ENCODE peak calls at places on chromosomes 1 and 21, in six cellular contexts. G is kidney epithelial cell, L is fibroblast of the aortic adventitia, D is heart left ventricle, M is heart right ventricle, P is breast epithelium. E is an unnamed sample.

GRCh38 chr1:181778630-181779285 is 282.8 kb downstream of the ZNF648 start:
- DNase-seq in G (no peak), L (no peak), M (no peak), D (no peak), P (no peak), E (no peak)

GRCh38 chr1:185804608-185805007 is 70.4 kb downstream of the HMCN1 start:
- DNase-seq in L (no peak), D (no peak), M (no peak), P (no peak), G (no peak), E (no peak)

GRCh38 chr1:193185861-193186714 is at the start of gene B3GALT2:
- DNase-seq in D (peak), L (peak), G (no peak), P (no peak), M (no peak), E (no peak)

GRCh38 chr1:91611498-91611917 is 110.9 kb downstream of the CDC7 start:
- DNase-seq in D (no peak), P (no peak), G (no peak), M (no peak), L (no peak), E (no peak)

GRCh38 chr1:28602536-28603439 is 10.7 kb downstream of the RAB42 start:
- DNase-seq in M (no peak), D (peak), L (peak), P (peak), G (no peak), E (peak)

GRCh38 chr1:237124856-237125462 is 83.0 kb downstream of the RYR2 start:
- DNase-seq in D (no peak), G (no peak), L (no peak), P (no peak), M (no peak), E (no peak)

GRCh38 chr1:156709743-156710489 is 4.5 kb upstream of the CRABP2 start:
- DNase-seq in M (peak), P (peak), G (no peak), D (peak), L (peak), E (no peak)

GRCh38 chr1:231731262-231731661 is 104.7 kb downstream of the DISC1 start:
- DNase-seq in L (no peak), G (no peak), D (no peak), M (no peak), P (no peak), E (no peak)

GRCh38 chr21:46055863-46056281 is 42.0 kb upstream of the COL6A2 start:
- DNase-seq in M (no peak), G (no peak), D (no peak), L (peak), P (no peak), E (no peak)

GRCh38 chr21:21196087-21196486 is 197.9 kb downstream of the NCAM2 start:
- DNase-seq in G (no peak), L (no peak), P (no peak), D (no peak), M (no peak), E (no peak)

GRCh38 chr1:223304931-223305330 is 59.0 kb downstream of the SUSD4 start:
- DNase-seq in D (no peak), M (no peak), G (no peak), L (no peak), P (no peak), E (no peak)

GRCh38 chr1:27634166-27634981 is 611 bp downstream of the FGR start:
- DNase-seq in G (no peak), L (no peak), D (peak), P (no peak), M (peak), E (no peak)

GRCh38 chr1:110591956-110592355 is 14.2 kb downstream of the KCNA2 start:
- DNase-seq in M (no peak), P (no peak), L (no peak), D (no peak), G (no peak), E (no peak)

GRCh38 chr21:33109574-33110339 is 39.8 kb downstream of the OLIG1 start:
- DNase-seq in G (no peak), P (no peak), M (no peak), L (no peak), D (no peak), E (no peak)

GRCh38 chr1:177983824-177984528 is 14.1 kb upstream of the SEC16B start:
- DNase-seq in M (no peak), L (peak), G (peak), P (no peak), D (peak), E (peak)

GRCh38 chr1:43558346-43558841 is 27.7 kb downstream of the PTPRF start:
- DNase-seq in M (no peak), G (no peak), L (peak), P (no peak), D (no peak), E (no peak)

GRCh38 chr21:39016740-39017315 is 166.4 kb downstream of the PSMG1 start:
- DNase-seq in G (no peak), D (no peak), L (no peak), M (no peak), P (no peak), E (no peak)

GRCh38 chr1:41891403-41891896 is 27.3 kb downstream of the HIVEP3 start:
- DNase-seq in L (peak), M (no peak), D (peak), P (no peak), G (no peak), E (no peak)
- TF ChIP-seq CTCF in L (peak), M (no peak), D (no peak), P (no peak), G (peak), E (no peak)

GRCh38 chr1:31064115-31064514 is 1.4 kb downstream of the PUM1 start:
- DNase-seq in M (no peak), L (peak), P (no peak), D (no peak), G (no peak), E (no peak)

GRCh38 chr1:31065310-31066217 is at the start of gene PUM1:
- DNase-seq in D (peak), G (peak), P (peak), M (peak), L (peak), E (peak)

GRCh38 chr1:31064685-31065309 is 720 bp downstream of the PUM1 start:
- DNase-seq in P (no peak), D (peak), L (no peak), M (no peak), G (no peak), E (no peak)

GRCh38 chr1:31063636-31064035 is 1.9 kb downstream of the PUM1 start:
- DNase-seq in D (no peak), L (peak), P (no peak), M (no peak), G (no peak), E (no peak)

GRCh38 chr1:31062867-31063380 is 2.6 kb downstream of the PUM1 start:
- DNase-seq in P (no peak), G (no peak), L (no peak), D (no peak), M (no peak), E (no peak)
- H3K4me3 ChIP-seq in P (no peak), G (peak), L (peak), D (no peak), M (no peak), E (peak)

GRCh38 chr1:23178414-23178813 is 9.8 kb upstream of the LUZP1 start:
- DNase-seq in D (no peak), L (no peak), M (no peak), P (no peak), G (no peak), E (no peak)

GRCh38 chr1:23174383-23175110 is 5.9 kb upstream of the LUZP1 start:
- DNase-seq in P (no peak), G (no peak), M (no peak), L (no peak), D (no peak), E (no peak)

GRCh38 chr1:23177031-23177430 is 8.4 kb upstream of the LUZP1 start:
- DNase-seq in D (no peak), G (no peak), M (no peak), P (no peak), L (no peak), E (no peak)

GRCh38 chr1:23177438-23178380 is 9.1 kb upstream of the LUZP1 start:
- DNase-seq in D (peak), M (peak), G (no peak), P (peak), L (peak), E (peak)

DNA sequence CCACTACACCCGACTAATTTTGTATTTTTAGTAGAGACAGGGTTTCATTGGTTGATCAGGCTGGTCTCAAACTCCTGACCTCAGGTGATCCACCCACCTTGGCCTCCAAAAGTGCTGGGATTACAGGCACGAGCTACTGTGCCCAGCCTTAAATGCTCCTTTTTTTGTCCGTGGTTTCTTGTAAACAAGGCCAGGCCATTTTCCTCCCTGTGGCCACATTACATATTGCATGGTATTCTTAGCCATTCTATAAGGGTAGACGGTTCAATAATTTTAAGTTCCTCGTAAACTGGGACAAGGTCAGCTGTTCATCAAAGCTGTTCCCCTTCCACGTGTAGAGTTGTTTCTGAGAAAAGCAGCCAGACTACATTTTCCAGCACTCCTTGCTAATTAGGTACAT is 10.3 kb upstream of the LUZP1 start:
- DNase-seq in D (no peak), P (no peak), L (peak), G (no peak), M (no peak), E (no peak)
- TF ChIP-seq CTCF in D (no peak), P (peak), L (peak), G (peak), M (peak), E (peak)

GRCh38 chr1:201912832-201913231 is 24.1 kb downstream of the SHISA4 start:
- DNase-seq in D (no peak), P (no peak), L (peak), M (no peak), G (no peak), E (no peak)

GRCh38 chr1:201917362-201918033 is 28.8 kb downstream of the SHISA4 start:
- DNase-seq in G (no peak), L (peak), M (no peak), P (no peak), D (no peak), E (peak)

GRCh38 chr1:201914456-201915235 is 25.9 kb downstream of the SHISA4 start:
- DNase-seq in M (no peak), L (no peak), P (no peak), D (no peak), G (no peak), E (no peak)

GRCh38 chr1:201918343-201918742 is 28.0 kb downstream of the LMOD1 start:
- DNase-seq in L (no peak), M (no peak), G (no peak), P (no peak), D (no peak), E (no peak)

DNA sequence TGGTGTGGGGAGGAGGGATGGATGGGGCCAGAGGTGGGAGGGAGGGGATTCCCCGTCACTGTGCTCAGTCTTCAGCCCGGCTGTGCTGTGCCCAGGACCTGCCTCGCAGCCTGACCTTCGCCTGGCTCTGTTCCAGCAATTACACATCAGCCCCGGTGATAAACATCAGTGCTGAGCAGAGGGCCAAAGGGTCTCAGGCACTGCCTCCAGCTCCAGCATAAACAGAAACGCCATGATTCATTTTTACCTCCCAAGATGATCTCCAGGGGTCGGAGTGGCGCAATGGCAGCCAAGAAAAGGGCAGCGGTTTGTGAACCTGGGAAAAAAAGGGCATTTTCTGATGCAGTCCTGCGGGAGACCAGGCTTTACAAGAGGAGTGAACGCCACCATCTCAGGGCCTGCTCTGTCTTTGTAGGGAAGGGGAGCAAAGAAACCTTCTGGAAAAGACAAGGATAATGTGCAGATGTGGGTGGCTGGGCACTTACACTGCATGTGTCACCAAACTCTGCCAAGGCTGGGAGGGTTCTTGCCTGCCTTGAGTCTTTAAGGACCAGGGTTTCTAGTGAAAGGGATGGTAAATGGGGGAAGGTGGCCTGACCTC is 28.1 kb downstream of the SHISA4 start:
- DNase-seq in L (peak), D (peak), P (peak), G (peak), M (peak), E (no peak)
- H3K4me3 ChIP-seq in L (no peak), D (no peak), P (no peak), G (no peak), M (no peak), E (no peak)